ENCODE peak calls at places on chromosomes 3 and 15, in seven cellular contexts. K is K562, A is adrenal gland, P is right atrium auricular region, Q is suprapubic skin, U is heart left ventricle, V is uterus. F is an unnamed sample. For H3K4me1, the result is how much of the 10 kb centered on the place peaks cover.

GRCh38 chr3:193680220-193680619 is 87.2 kb downstream of the OPA1 start:
- DNase-seq in U (no peak), V (no peak), Q (no peak), A (no peak), P (no peak), K (no peak), F (no peak)

GRCh38 chr3:96991812-96992211 is 177.4 kb downstream of the EPHA6 start:
- DNase-seq in Q (no peak), V (no peak), P (no peak), U (no peak), A (no peak), K (no peak), F (no peak)

GRCh38 chr3:123385981-123386380 is 62.9 kb downstream of the ADCY5 start:
- DNase-seq in K (no peak), Q (no peak), U (peak), V (peak), A (peak), P (no peak), F (no peak)

GRCh38 chr3:150248116-150248864 is 159.8 kb upstream of the TSC22D2 start:
- DNase-seq in U (no peak), K (no peak), P (no peak), V (peak), A (no peak), Q (no peak), F (no peak)

GRCh38 chr3:171824824-171825221 is 14.5 kb upstream of the PLD1 start:
- DNase-seq in V (no peak), Q (no peak), K (no peak), U (no peak), A (no peak), P (no peak), F (no peak)

GRCh38 chr3:46400000-46400734 is 6.7 kb downstream of the CCR5AS start:
- DNase-seq in P (no peak), Q (no peak), A (no peak), K (peak), U (no peak), V (no peak), F (no peak)

GRCh38 chr3:128174645-128175590 is 21.6 kb downstream of the EEFSEC start:
- DNase-seq in V (peak), U (no peak), A (no peak), K (no peak), Q (no peak), P (no peak), F (no peak)

GRCh38 chr3:150210461-150211110 is 197.5 kb upstream of the TSC22D2 start:
- DNase-seq in P (no peak), K (no peak), V (no peak), U (no peak), Q (no peak), A (no peak), F (no peak)

GRCh38 chr15:41661078-41661528 is 898 bp downstream of the MGA start:
- DNase-seq in U (no peak), K (peak), A (no peak), V (no peak), P (no peak), Q (no peak), F (no peak)

DNA sequence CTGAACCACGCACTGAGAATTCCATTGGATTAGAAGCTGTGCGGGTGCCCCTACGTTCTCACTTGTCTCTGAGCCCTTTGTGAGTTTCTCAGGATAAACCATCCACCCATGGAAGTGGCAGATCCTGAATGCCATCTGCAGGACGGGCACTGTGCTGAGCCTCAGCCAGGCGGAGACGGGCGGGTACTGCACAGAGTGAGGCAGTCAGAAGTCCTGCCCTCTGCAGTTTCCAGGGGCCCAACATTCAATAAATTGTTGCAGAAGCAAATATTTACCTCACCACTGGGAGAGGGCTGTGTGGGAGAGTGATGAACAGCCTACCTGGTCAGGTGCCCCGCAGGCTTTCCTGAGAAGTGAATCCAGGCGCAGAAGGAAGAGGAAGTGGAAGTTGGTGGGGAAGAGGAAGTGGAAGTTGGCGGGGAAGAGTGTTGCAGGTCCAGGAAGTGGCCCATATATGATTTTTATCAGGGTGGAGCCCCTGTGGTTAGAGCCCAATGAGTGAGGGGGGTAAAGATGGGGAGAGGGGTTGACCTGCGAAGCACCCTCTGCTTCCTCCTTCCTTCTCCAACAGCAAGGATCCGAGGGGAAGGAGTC is 100.8 kb downstream of the SLCO3A1 start:
- DNase-seq in U (no peak), V (no peak), P (no peak), K (no peak), A (no peak), Q (no peak), F (no peak)
- TF ChIP-seq CTCF in U (no peak), V (no peak), P (no peak), K (no peak), A (no peak), Q (peak), F (no peak)

GRCh38 chr3:188559069-188559410 is 405.1 kb downstream of the LPP start:
- DNase-seq in A (no peak), K (no peak), Q (no peak), P (no peak), V (no peak), U (no peak), F (no peak)
- H3K4me1 ChIP-seq in A (under half), K (under half), Q (under half), P (under half), V (under half), U (under half), F (under half)

GRCh38 chr3:50341537-50341936 is 901 bp upstream of the RASSF1 start:
- DNase-seq in V (no peak), U (no peak), A (no peak), Q (no peak), P (no peak), K (no peak), F (no peak)

GRCh38 chr3:50340404-50341329 is at the start of gene RASSF1:
- DNase-seq in V (peak), Q (peak), K (peak), P (peak), U (peak), A (no peak), F (peak)

GRCh38 chr3:50342818-50343633 is 2.4 kb upstream of the RASSF1 start:
- DNase-seq in V (no peak), K (no peak), U (no peak), Q (no peak), A (no peak), P (no peak), F (no peak)

GRCh38 chr3:50339485-50340196 is 995 bp downstream of the RASSF1 start:
- DNase-seq in P (no peak), K (no peak), V (no peak), A (no peak), U (no peak), Q (no peak), F (no peak)

DNA sequence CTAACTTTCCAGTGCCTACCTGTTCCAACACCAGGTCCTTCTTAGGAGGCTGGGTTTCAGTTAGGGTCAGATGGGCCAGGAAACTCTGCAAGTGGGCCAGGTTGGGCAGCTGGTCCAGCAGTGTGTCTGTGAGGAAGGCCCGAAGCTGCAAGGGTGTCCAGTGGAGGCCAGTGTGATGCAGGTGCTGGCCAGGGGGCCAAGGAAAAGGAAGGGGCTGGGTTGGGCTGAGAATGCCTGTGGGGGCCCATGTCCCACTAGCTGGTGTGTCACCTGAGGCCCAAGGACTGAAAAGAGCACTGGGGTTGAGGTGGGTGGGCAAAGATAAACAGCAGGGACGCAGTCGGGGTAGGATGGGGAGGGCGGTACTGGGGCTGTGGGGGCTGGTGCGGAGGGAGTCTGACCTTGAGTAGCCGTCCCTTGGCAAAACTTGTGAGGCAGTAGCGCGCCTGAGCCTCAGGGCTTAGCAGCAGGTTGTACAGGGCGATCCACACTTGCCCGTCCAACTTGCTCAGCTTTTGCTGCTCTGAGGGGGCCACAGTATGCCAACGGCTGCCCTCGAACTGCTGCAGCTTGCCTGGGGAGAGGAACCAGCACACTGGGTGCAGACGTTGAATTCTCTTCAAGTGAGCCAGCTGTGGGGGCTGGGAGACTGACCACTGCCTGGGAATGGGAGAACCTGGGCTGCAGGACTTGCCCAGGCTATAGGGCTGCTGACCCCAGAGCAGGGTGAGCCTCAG is 1.5 kb upstream of the RASSF1 start:
- DNase-seq in K (no peak), U (no peak), A (no peak), Q (no peak), V (no peak), P (no peak), F (no peak)
- H3K4me3 ChIP-seq in K (no peak), U (no peak), A (no peak), Q (peak), V (no peak), P (no peak), F (peak)

GRCh38 chr3:148957586-148957985 is 33.8 kb upstream of the GYG1 start:
- DNase-seq in Q (no peak), U (no peak), P (no peak), A (no peak), V (no peak), K (peak), F (no peak)

GRCh38 chr3:148958681-148959080 is 32.7 kb upstream of the GYG1 start:
- DNase-seq in K (no peak), A (no peak), P (no peak), U (no peak), V (no peak), Q (no peak), F (no peak)

GRCh38 chr3:148962513-148962912 is 28.8 kb upstream of the GYG1 start:
- DNase-seq in A (peak), P (no peak), Q (no peak), U (no peak), K (peak), V (no peak), F (no peak)
- TF ChIP-seq CTCF in A (no peak), P (no peak), Q (no peak), U (peak), K (peak), V (no peak), F (peak)